ENCODE peak calls at places on chromosome 5, in five cellular contexts. K is ovary, Z is pancreas, S is lung, A is astrocyte. T is an unnamed sample.

GRCh38 chr5:129460951-129461815 is 1.1 kb downstream of the ADAMTS19 start:
- DNase-seq in Z (peak; percentile 60), A (peak; percentile 18), K (peak; percentile 23), S (no peak), T (no peak)

GRCh38 chr5:24644757-24645156 is at the start of gene CDH10:
- DNase-seq in K (no peak), Z (peak; percentile 11), S (no peak), A (peak; percentile 63), T (no peak)

GRCh38 chr5:64838376-64838775 is 69.6 kb downstream of the CWC27 start:
- DNase-seq in A (no peak), S (no peak), K (no peak), Z (no peak), T (peak; percentile 32)

GRCh38 chr5:181153814-181154213 is 6.4 kb downstream of the OR2V2 start:
- DNase-seq in K (no peak), Z (no peak), A (no peak), S (no peak), T (no peak)

GRCh38 chr5:20554001-20554400 is 566.0 kb upstream of the CDH18 start:
- DNase-seq in Z (no peak), K (no peak), A (peak; percentile 64), S (no peak), T (no peak)

GRCh38 chr5:54764102-54764501 is 221.3 kb downstream of the ESM1 start:
- DNase-seq in A (no peak), K (no peak), Z (no peak), S (no peak), T (no peak)

GRCh38 chr5:150623152-150623877 is 17.1 kb upstream of the SYNPO start:
- DNase-seq in A (no peak), S (no peak), K (no peak), Z (no peak), T (no peak)

GRCh38 chr5:39691136-39691535 is 266.4 kb upstream of the DAB2 start:
- DNase-seq in Z (no peak), S (no peak), K (no peak), A (no peak), T (no peak)

GRCh38 chr5:157215826-157216167 is 35.2 kb downstream of the ITK start:
- DNase-seq in S (no peak), A (no peak), Z (no peak), K (no peak), T (no peak)

GRCh38 chr5:93717162-93717561 is 24.2 kb downstream of the POU5F2 start:
- DNase-seq in K (no peak), Z (no peak), S (no peak), A (peak; percentile 53), T (no peak)

GRCh38 chr5:122882836-122883235 is 37.4 kb downstream of the SNX24 start:
- DNase-seq in S (no peak), Z (no peak), K (no peak), A (peak; percentile 57), T (no peak)

GRCh38 chr5:34436761-34437501 is 219.2 kb upstream of the RAI14 start:
- DNase-seq in A (peak; percentile 41), S (no peak), Z (no peak), K (no peak), T (peak; percentile 41)

GRCh38 chr5:56543431-56544385 is 271.6 kb upstream of the MAP3K1 start:
- DNase-seq in K (no peak), A (peak; percentile 64), S (no peak), Z (no peak), T (peak; percentile 30)

GRCh38 chr5:112696786-112697185 is 40.9 kb upstream of the APC start:
- DNase-seq in Z (no peak), S (no peak), A (no peak), K (no peak), T (no peak)

GRCh38 chr5:132220476-132220875 is 7.2 kb downstream of the P4HA2 start:
- DNase-seq in K (no peak), Z (no peak), A (peak; percentile 45), S (no peak), T (no peak)

GRCh38 chr5:132223861-132224260 is 3.8 kb downstream of the P4HA2 start:
- DNase-seq in S (no peak), K (no peak), Z (no peak), A (no peak), T (no peak)

GRCh38 chr5:132219981-132220380 is 7.7 kb downstream of the P4HA2 start:
- DNase-seq in S (no peak), A (no peak), Z (no peak), K (no peak), T (no peak)

GRCh38 chr5:132222649-132223038 is 5.0 kb downstream of the P4HA2 start:
- DNase-seq in S (no peak), A (no peak), Z (no peak), K (no peak), T (no peak)

GRCh38 chr5:132221781-132222648 is 5.6 kb downstream of the P4HA2 start:
- DNase-seq in A (peak; percentile 67), S (peak; percentile 45), Z (peak; percentile 43), K (peak; percentile 71), T (peak; percentile 78)
- H3K27ac ChIP-seq in A (no peak overlapping the region), S (no peak overlapping the region), Z (no peak overlapping the region), K (no peak overlapping the region), T (peak overlapping the region; percentile 85)

DNA sequence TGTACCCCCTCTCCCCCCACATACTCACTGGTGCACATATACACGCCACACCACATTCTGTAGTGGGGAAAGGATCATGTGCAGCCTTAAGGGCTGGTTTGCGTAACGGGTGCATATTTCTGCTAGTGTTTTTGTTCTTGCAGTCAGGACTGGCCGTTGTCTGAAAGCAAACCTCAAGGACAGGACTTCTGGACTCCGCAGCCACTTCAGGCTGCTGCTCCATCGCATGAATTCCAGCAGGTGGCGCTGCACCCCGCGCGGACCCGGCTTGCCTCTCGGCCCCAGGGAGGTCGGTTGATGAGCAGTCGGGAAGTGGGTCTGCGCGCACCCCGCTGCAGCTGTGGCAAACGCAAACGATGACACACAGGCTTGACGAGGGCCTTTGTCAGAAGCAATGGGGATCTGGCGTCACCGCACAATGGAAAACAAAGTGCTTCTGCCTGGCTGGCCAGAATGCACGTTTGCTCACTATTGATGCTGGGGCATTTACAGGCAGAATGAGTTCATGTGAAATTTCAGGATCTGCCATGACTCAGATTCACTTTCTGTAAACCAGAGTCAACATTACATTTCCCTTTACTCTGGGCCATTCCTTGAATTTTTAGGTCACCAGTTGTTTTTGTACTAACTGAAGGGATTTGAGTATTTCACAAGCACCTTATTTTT is 36.3 kb upstream of the GLRX start:
- DNase-seq in S (peak; percentile 93), A (peak; percentile 99), K (peak; percentile 90), Z (peak; percentile 89), T (peak; percentile 98)
- H3K4me3 ChIP-seq in S (no peak overlapping the region), A (peak overlapping the region; percentile 53), K (peak overlapping the region; percentile 17), Z (peak overlapping the region; percentile 37), T (peak overlapping the region; percentile 28)

DNA sequence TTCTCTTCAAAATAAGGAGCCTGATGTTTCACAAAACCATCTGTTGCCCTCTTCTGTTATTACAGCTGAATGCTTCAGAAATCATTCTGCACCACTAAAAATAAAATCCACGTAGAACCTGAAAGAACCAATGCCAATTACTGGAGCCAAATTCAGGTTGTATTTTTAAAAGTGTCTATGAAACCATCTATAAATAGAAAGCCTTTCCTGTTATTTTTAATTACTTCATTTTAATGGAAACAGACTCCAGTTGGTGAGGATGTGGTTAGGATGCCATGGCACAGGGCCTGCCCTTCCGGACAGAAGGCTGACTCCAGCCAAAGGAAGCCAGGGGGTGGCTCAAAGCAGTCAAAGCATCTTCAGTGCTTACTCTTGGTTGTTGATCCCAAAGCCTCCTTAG is 119.8 kb downstream of the TENT4A start:
- DNase-seq in S (no peak), A (no peak), K (no peak), Z (no peak), T (no peak)
- TF ChIP-seq CTCF in S (no peak), A (no peak), K (no peak), Z (no peak), T (no peak)

DNA sequence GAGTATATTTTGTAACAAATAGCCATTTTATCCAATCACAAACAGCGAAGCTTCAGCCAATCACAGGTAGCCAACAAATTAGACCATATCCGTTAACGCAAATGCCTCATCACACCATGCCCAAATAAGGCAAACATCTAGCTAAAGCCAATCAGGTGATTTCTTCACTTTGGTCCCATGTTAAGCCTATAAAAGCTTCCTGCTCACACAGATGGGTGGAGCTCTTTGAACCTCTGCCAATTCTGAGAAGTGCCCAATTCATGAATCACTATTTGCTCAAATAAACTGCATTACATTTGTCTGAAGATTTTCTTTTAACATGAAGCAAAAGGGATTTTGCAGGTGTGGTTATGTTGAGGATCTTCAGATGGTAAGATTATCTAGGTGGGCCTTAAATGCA is 127.6 kb upstream of the TARS1 start:
- DNase-seq in S (no peak), K (no peak), A (peak; percentile 97), Z (no peak), T (peak; percentile 47)
- H3K27ac ChIP-seq in S (no peak overlapping the region), K (no peak overlapping the region), A (peak overlapping the region; percentile 97), Z (no peak overlapping the region), T (peak overlapping the region; percentile 77)

T was measured in AG04450.